ENCODE peak calls at places on chromosomes 13 and 19, in eight cellular contexts. O is left lung; M is psoas muscle; S is effector memory CD4-positive, alpha-beta T cell; X is CD4-positive, alpha-beta T cell; F is body of pancreas; K is breast epithelium; Y is mesenchymal stem cell. U is an unnamed sample. For H3K9me3, the result is how much of the 10 kb centered on the place peaks cover.

GRCh38 chr13:20383058-20383457 is 142.6 kb downstream of the CRYL1 start:
- DNase-seq in O (no peak), M (no peak), S (no peak), X (no peak), F (no peak), K (no peak), Y (no peak), U (no peak)

GRCh38 chr19:46076951-46077814 is 36.4 kb upstream of the IGFL4 start:
- DNase-seq in O (no peak), M (no peak), S (no peak), X (no peak), F (peak), K (no peak), Y (peak), U (no peak)

GRCh38 chr13:78409172-78409571 is 194.2 kb downstream of the POU4F1 start:
- DNase-seq in O (no peak), M (no peak), S (no peak), X (no peak), F (no peak), K (no peak), Y (no peak), U (no peak)

GRCh38 chr13:88627071-88627470 is 955.9 kb downstream of the SLITRK5 start:
- DNase-seq in O (no peak), M (no peak), S (no peak), X (no peak), F (no peak), K (no peak), Y (peak), U (no peak)

GRCh38 chr13:113192902-113193301 is 15.6 kb downstream of the PCID2 start:
- DNase-seq in O (no peak), M (no peak), S (no peak), X (no peak), F (no peak), K (no peak), Y (peak), U (no peak)

GRCh38 chr13:77878186-77878585 is 40.4 kb downstream of the EDNRB start:
- DNase-seq in O (no peak), M (no peak), S (no peak), X (no peak), F (no peak), K (no peak), Y (no peak), U (no peak)

GRCh38 chr13:25141042-25141441 is 31.0 kb downstream of the AMER2 start:
- DNase-seq in O (no peak), M (no peak), S (no peak), X (no peak), F (no peak), K (no peak), Y (no peak), U (no peak)

GRCh38 chr13:90562388-90562787 is 785.1 kb upstream of the MIR17HG start:
- DNase-seq in O (no peak), M (no peak), S (no peak), X (no peak), F (no peak), K (no peak), Y (no peak), U (no peak)

GRCh38 chr13:95834134-95834765 is 157.3 kb downstream of the DNAJC3 start:
- DNase-seq in O (peak), M (peak), S (peak), X (peak), F (peak), K (no peak), Y (peak), U (peak)

GRCh38 chr13:42497798-42498197 is 76.2 kb upstream of the TNFSF11 start:
- DNase-seq in O (no peak), M (no peak), S (no peak), X (no peak), F (no peak), K (no peak), Y (peak), U (no peak)

GRCh38 chr13:20359335-20359734 is 127.2 kb upstream of the GJB6 start:
- DNase-seq in O (no peak), M (no peak), S (no peak), X (no peak), F (no peak), K (no peak), Y (peak), U (no peak)

GRCh38 chr19:8463343-8463742 is 18.6 kb downstream of the HNRNPM start:
- DNase-seq in O (no peak), M (no peak), S (no peak), X (no peak), F (no peak), K (no peak), Y (no peak), U (no peak)

GRCh38 chr19:18286973-18287635 is 5.7 kb upstream of the JUND start:
- DNase-seq in O (no peak), M (no peak), S (no peak), X (no peak), F (no peak), K (no peak), Y (no peak), U (no peak)

GRCh38 chr19:10800488-10800887 is 35.5 kb downstream of the TMED1 start:
- DNase-seq in O (peak), M (no peak), S (no peak), X (no peak), F (no peak), K (no peak), Y (no peak), U (no peak)

GRCh38 chr13:113555141-113555540 is 29.4 kb upstream of the TFDP1 start:
- DNase-seq in O (peak), M (no peak), S (no peak), X (no peak), F (no peak), K (peak), Y (no peak), U (peak)

GRCh38 chr13:98390086-98390697 is 186.7 kb downstream of the STK24 start:
- DNase-seq in O (no peak), M (no peak), S (no peak), X (no peak), F (no peak), K (no peak), Y (peak), U (no peak)

GRCh38 chr19:5624154-5624663 is 1.3 kb downstream of the SAFB start:
- DNase-seq in O (no peak), M (no peak), S (no peak), X (peak), F (peak), K (peak), Y (peak), U (peak)

GRCh38 chr13:110425444-110425780 is 118.3 kb downstream of the COL4A2 start:
- DNase-seq in O (no peak), M (no peak), S (no peak), X (no peak), F (no peak), K (no peak), Y (peak), U (no peak)

GRCh38 chr19:45391346-45391745 is 13.5 kb downstream of the PPP1R13L start:
- DNase-seq in O (no peak), M (no peak), S (no peak), X (no peak), F (no peak), K (no peak), Y (peak), U (no peak)

GRCh38 chr19:18414504-18415176 is 4.6 kb upstream of the SSBP4 start:
- DNase-seq in O (peak), M (no peak), S (no peak), X (no peak), F (no peak), K (no peak), Y (no peak), U (peak)

GRCh38 chr13:50519866-50520265 is 323.6 kb downstream of the DLEU7 start:
- DNase-seq in O (no peak), M (no peak), S (no peak), X (no peak), F (no peak), K (no peak), Y (no peak), U (no peak)

GRCh38 chr19:10419200-10419645 is 1.1 kb upstream of the PDE4A start:
- DNase-seq in O (no peak), M (no peak), S (no peak), X (no peak), F (no peak), K (no peak), Y (no peak), U (no peak)

GRCh38 chr19:50793558-50794065 is 3.4 kb downstream of the ACP4 start:
- DNase-seq in O (no peak), M (no peak), S (no peak), X (no peak), F (no peak), K (no peak), Y (no peak), U (no peak)

GRCh38 chr19:49749771-49750170 is 13.3 kb downstream of the TSKS start:
- DNase-seq in O (no peak), M (no peak), S (no peak), X (no peak), F (no peak), K (no peak), Y (peak), U (no peak)

GRCh38 chr19:10104665-10105221 is 1.4 kb upstream of the PPAN start:
- DNase-seq in O (peak), M (no peak), S (peak), X (peak), F (no peak), K (no peak), Y (no peak), U (no peak)

GRCh38 chr13:20702530-20702929 is 969 bp upstream of the IL17D start:
- DNase-seq in O (no peak), M (no peak), S (no peak), X (no peak), F (no peak), K (no peak), Y (peak), U (no peak)

DNA sequence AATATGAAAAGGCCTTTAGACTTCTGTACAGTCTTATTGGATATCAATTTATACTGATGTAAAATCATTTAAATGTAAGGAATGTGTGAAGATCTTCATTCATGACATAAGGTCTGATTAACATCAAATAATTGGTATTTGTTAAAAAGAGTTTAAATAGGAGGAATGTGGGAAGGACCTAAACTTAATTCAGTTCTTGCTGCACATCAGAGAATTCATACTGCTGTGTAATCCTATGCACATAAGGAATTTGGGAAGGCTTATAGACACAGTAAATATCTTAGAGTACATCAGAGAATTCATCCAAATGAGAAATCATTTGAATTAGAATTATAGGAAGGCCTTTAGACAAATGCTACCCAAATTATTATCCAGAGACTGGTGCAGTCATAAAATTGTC is 21.7 kb downstream of the ZNF283 start:
- DNase-seq in O (no peak), M (no peak), S (no peak), X (no peak), F (no peak), K (no peak), Y (no peak), U (no peak)
- H3K9me3 ChIP-seq in O (half or more), M (half or more), S (under half), X (half or more), F (half or more), K (half or more), Y (half or more), U (half or more)

DNA sequence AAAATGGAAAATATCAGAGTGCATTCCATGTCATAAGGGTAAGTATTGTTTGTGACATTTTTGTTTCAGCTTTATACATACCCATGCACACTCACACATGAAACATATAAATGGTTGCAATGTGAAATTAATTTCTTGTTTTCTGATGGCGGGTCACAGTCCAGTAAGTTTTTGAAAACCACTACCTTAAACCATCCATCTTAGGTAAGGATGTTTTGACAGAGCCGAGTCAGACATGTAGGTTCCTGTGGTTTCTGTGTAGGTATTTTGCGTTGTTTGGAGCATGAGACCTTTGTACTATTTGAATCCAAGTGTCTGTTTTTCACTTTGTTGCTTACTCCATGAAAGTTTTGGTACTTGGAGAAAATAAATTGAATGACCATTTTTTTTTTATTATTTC is 121.7 kb downstream of the B3GLCT start:
- DNase-seq in O (no peak), M (no peak), S (no peak), X (no peak), F (no peak), K (no peak), Y (no peak), U (no peak)
- H3K27ac ChIP-seq in O (no peak), M (no peak), S (no peak), X (no peak), F (no peak), K (no peak), Y (no peak), U (no peak)

GRCh38 chr13:37914781-37915391 is 45.3 kb upstream of the TRPC4 start:
- DNase-seq in O (no peak), M (no peak), S (no peak), X (no peak), F (no peak), K (no peak), Y (peak), U (no peak)
- H3K9me3 ChIP-seq in O (under half), M (under half), S (under half), X (under half), F (under half), K (under half), Y (under half), U (under half)

GRCh38 chr19:341386-342127 is 3.0 kb downstream of the MIER2 start:
- DNase-seq in O (peak), M (no peak), S (no peak), X (no peak), F (no peak), K (no peak), Y (no peak), U (no peak)

GRCh38 chr19:343941-344624 is 513 bp downstream of the MIER2 start:
- DNase-seq in O (peak), M (peak), S (peak), X (peak), F (no peak), K (no peak), Y (peak), U (no peak)

GRCh38 chr19:342128-342455 is 2.5 kb downstream of the MIER2 start:
- DNase-seq in O (peak), M (no peak), S (no peak), X (no peak), F (no peak), K (no peak), Y (no peak), U (no peak)

GRCh38 chr19:343451-343931 is 1.1 kb downstream of the MIER2 start:
- DNase-seq in O (peak), M (no peak), S (no peak), X (no peak), F (no peak), K (no peak), Y (no peak), U (no peak)

GRCh38 chr19:342801-343421 is 1.7 kb downstream of the MIER2 start:
- DNase-seq in O (peak), M (peak), S (no peak), X (no peak), F (peak), K (no peak), Y (peak), U (peak)
- H3K27ac ChIP-seq in O (peak), M (peak), S (no peak), X (no peak), F (peak), K (peak), Y (no peak), U (peak)

DNA sequence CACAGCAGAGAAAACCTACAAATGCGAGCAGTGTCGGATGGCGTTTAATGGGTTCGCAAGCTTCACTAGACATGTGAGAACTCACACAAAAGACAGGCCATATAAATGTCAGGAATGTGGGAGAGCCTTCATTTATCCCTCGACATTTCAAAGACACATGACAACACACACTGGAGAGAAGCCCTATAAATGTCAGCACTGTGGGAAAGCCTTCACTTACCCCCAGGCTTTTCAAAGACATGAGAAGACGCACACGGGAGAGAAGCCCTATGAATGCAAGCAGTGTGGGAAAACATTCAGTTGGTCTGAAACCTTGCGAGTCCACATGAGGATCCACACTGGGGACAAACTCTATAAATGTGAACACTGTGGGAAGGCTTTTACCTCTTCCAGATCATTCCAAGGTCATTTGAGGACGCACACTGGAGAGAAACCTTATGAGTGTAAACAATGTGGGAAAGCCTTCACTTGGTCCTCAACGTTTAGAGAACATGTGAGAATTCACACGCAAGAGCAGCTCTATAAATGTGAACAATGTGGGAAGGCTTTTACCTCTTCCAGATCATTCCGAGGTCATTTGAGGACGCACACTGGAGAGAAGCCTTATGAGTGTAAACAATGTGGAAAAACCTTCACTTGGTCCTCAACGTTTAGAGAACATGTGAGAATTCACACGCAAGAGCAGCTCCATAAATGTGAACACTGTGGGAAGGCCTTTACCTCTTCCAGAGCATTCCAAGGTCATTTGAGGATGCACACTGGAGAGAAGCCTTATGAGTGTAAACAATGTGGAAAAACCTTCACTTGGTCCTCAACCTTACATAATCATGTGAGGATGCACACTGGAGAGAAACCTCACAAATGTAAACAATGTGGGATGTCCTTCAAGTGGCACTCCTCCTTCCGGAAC is 16.8 kb downstream of the ZNF57 start:
- DNase-seq in O (no peak), M (no peak), S (no peak), X (no peak), F (no peak), K (no peak), Y (no peak), U (no peak)
- H3K9me3 ChIP-seq in O (under half), M (under half), S (under half), X (under half), F (under half), K (under half), Y (half or more), U (under half)

GRCh38 chr19:55697069-55697440 is 22.0 kb downstream of the EPN1 start:
- DNase-seq in O (peak), M (no peak), S (no peak), X (no peak), F (no peak), K (no peak), Y (no peak), U (no peak)
- H3K27ac ChIP-seq in O (no peak), M (no peak), S (no peak), X (no peak), F (no peak), K (no peak), Y (no peak), U (no peak)

DNA sequence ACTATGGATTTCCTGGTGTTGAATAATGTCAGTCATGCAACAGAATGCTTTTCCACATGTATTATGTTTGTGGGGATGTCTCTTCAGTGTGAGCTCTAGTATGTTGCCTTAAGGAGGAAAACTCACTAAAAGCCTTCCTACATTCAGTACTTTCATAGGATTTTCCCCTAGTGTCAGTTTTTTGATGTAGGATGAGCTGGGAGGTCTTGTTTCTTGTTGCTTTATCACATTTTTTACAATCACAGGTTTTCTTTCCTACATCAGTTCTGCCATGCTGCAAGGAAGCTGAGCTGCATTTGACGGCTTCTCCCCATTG is 8.5 kb upstream of the USP29 start:
- DNase-seq in O (no peak), M (no peak), S (no peak), X (no peak), F (no peak), K (no peak), Y (peak), U (no peak)
- H3K9me3 ChIP-seq in O (half or more), M (half or more), S (under half), X (under half), F (under half), K (half or more), Y (half or more), U (under half)

DNA sequence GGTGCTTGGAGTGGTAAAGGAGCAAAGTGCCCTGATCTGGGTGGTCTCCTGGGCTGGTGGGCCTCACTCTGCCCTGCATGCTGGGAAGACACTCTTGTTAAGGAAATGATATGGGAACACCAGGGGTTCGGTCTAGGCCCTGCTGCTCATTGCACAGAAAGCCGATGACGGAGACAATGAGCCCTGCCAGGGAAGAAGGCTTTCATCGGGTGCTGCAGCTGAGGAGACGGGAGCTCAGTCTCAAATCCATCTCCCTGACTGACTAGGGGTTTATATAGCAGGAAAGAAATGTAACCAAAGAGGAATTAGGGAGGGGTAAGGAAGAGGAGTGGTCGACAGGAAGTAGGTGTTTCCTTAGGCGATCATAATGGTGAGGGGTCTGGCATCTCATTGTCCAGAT is 253.4 kb downstream of the TEX29 start:
- DNase-seq in O (no peak), M (no peak), S (no peak), X (no peak), F (no peak), K (no peak), Y (no peak), U (no peak)
- H3K27ac ChIP-seq in O (no peak), M (no peak), S (no peak), X (no peak), F (no peak), K (no peak), Y (no peak), U (no peak)

U was measured in upper lobe of right lung.